ENCODE peak calls at places on chromosomes 4 and X, in nine cellular contexts. A, P, Q, D, T, I, L, H and G are unnamed samples.

GRCh38 chr4:11589676-11590075 is 161.0 kb upstream of the HS3ST1 start:
- DNase-seq in T (no peak), D (peak), I (peak), H (no peak), L (no peak), P (no peak), A (no peak), Q (peak), G (no peak)

GRCh38 chr4:176539091-176539784 is 219.5 kb downstream of the SPCS3 start:
- DNase-seq in T (no peak), I (peak), Q (no peak), A (no peak), H (no peak), D (no peak), L (no peak), P (no peak), G (no peak)

GRCh38 chrX:140040397-140040796 is 75.1 kb upstream of the CXorf66 start:
- DNase-seq in L (no peak), P (no peak), D (no peak), A (no peak), T (no peak), H (no peak), I (peak), Q (no peak), G (no peak)

GRCh38 chrX:139739138-139739537 is 31.2 kb upstream of the MCF2 start:
- DNase-seq in I (peak), P (no peak), D (no peak), L (no peak), Q (no peak), A (peak), T (no peak), H (no peak), G (no peak)

GRCh38 chr4:110631582-110632505 is 9.0 kb upstream of the PITX2 start:
- DNase-seq in H (peak), I (peak), T (peak), L (peak), D (peak), Q (peak), P (peak), A (peak), G (peak)

GRCh38 chrX:130024127-130024526 is 41.7 kb downstream of the BCORL1 start:
- DNase-seq in L (peak), Q (peak), T (peak), I (peak), P (peak), H (no peak), D (peak), A (peak), G (peak)

GRCh38 chr4:11507920-11508319 is 79.2 kb upstream of the HS3ST1 start:
- DNase-seq in L (no peak), I (no peak), Q (peak), A (no peak), P (no peak), T (no peak), H (no peak), D (no peak), G (no peak)

GRCh38 chrX:43644124-43644701 is 11.9 kb upstream of the MAOA start:
- DNase-seq in L (no peak), T (no peak), H (no peak), Q (peak), I (peak), D (peak), A (peak), P (no peak), G (no peak)

GRCh38 chr4:173450281-173450680 is 51.4 kb upstream of the SCRG1 start:
- DNase-seq in P (no peak), T (no peak), I (peak), H (no peak), Q (no peak), A (peak), D (no peak), L (no peak), G (no peak)

GRCh38 chrX:78747471-78747870 is at the start of gene LPAR4:
- DNase-seq in Q (peak), D (peak), P (no peak), I (peak), A (peak), L (no peak), T (no peak), H (no peak), G (no peak)
- H3K4me3 ChIP-seq in Q (no peak), D (peak), P (no peak), I (peak), A (peak), L (no peak), T (no peak), H (peak), G (no peak)

GRCh38 chr4:7155611-7156071 is 36.7 kb upstream of the SORCS2 start:
- DNase-seq in L (no peak), Q (peak), D (peak), H (no peak), A (peak), P (peak), I (no peak), T (no peak), G (no peak)
- H3K4me3 ChIP-seq in L (no peak), Q (no peak), D (no peak), H (no peak), A (no peak), P (no peak), I (no peak), T (no peak), G (no peak)

GRCh38 chrX:66162331-66162822 is 1.7 kb upstream of the HEPH start:
- DNase-seq in A (no peak), Q (no peak), P (no peak), H (no peak), L (no peak), D (no peak), I (no peak), T (no peak), G (no peak)
- H3K4me3 ChIP-seq in A (no peak), Q (no peak), P (no peak), H (no peak), L (no peak), D (no peak), I (no peak), T (no peak), G (no peak)

GRCh38 chr4:77095101-77095826 is 19.5 kb upstream of the CCNI start:
- DNase-seq in I (peak), T (peak), A (peak), L (peak), H (no peak), P (peak), Q (peak), D (peak), G (peak)
- H3K4me3 ChIP-seq in I (no peak), T (no peak), A (no peak), L (no peak), H (no peak), P (no peak), Q (no peak), D (no peak), G (no peak)